ENCODE peak calls at places on chromosome X, in nine cellular contexts. K is neural crest cell, R is fibroblast of mammary gland, D is MCF 10A, P is LNCaP clone FGC, F is OCI-LY7, G is breast epithelium, T is endothelial cell, M is AG04449. C is an unnamed sample.

GRCh38 chrX:22314692-22315091 is 42.0 kb downstream of the CBLL2 start:
- DNase-seq in K (no peak), R (peak), D (peak), P (no peak), F (no peak), G (no peak), T (no peak), M (no peak), C (no peak)

GRCh38 chrX:115616943-115617563 is 56.1 kb downstream of the PLS3 start:
- DNase-seq in K (no peak), R (peak), D (peak), P (no peak), F (no peak), G (no peak), T (no peak), M (no peak), C (no peak)

GRCh38 chrX:7606253-7606652 is 236.7 kb upstream of the VCX start:
- DNase-seq in K (no peak), R (no peak), D (no peak), P (no peak), F (no peak), G (no peak), T (no peak), M (no peak), C (no peak)

GRCh38 chrX:21932277-21932996 is 8.1 kb upstream of the SMS start:
- DNase-seq in K (no peak), R (peak), D (peak), P (no peak), F (no peak), G (no peak), T (no peak), M (no peak), C (no peak)

GRCh38 chrX:54359408-54359807 is 1.6 kb upstream of the WNK3 start:
- DNase-seq in K (no peak), R (no peak), D (no peak), P (no peak), F (no peak), G (no peak), T (no peak), M (no peak), C (no peak)

GRCh38 chrX:41720125-41720780 is 3.7 kb upstream of the GPR82 start:
- DNase-seq in K (no peak), R (peak), D (no peak), P (no peak), F (peak), G (no peak), T (no peak), M (no peak), C (no peak)

GRCh38 chrX:92260102-92260501 is 480.9 kb downstream of the PCDH11X start:
- DNase-seq in K (no peak), R (no peak), D (no peak), P (no peak), F (no peak), G (no peak), T (no peak), M (no peak), C (no peak)

GRCh38 chrX:12372111-12372510 is 233.8 kb downstream of the FRMPD4 start:
- DNase-seq in K (no peak), R (peak), D (peak), P (no peak), F (no peak), G (no peak), T (no peak), M (peak), C (no peak)

GRCh38 chrX:154541896-154542722 is 4.5 kb downstream of the G6PD start:
- DNase-seq in K (no peak), R (peak), D (peak), P (no peak), F (no peak), G (peak), T (no peak), M (peak), C (no peak)

GRCh38 chrX:12228862-12229261 is 90.6 kb downstream of the FRMPD4 start:
- DNase-seq in K (no peak), R (no peak), D (no peak), P (no peak), F (no peak), G (no peak), T (no peak), M (no peak), C (no peak)

GRCh38 chrX:46572295-46572936 is 1.1 kb upstream of the CHST7 start:
- DNase-seq in K (no peak), R (no peak), D (no peak), P (no peak), F (peak), G (no peak), T (no peak), M (no peak), C (no peak)

GRCh38 chrX:38985375-38985774 is 184.1 kb downstream of the MID1IP1 start:
- DNase-seq in K (no peak), R (peak), D (peak), P (no peak), F (peak), G (no peak), T (no peak), M (no peak), C (no peak)

GRCh38 chrX:24243692-24244091 is 70.2 kb downstream of the SUPT20HL2 start:
- DNase-seq in K (no peak), R (peak), D (peak), P (no peak), F (no peak), G (no peak), T (no peak), M (no peak), C (no peak)

GRCh38 chrX:150731795-150732194 is 38.6 kb downstream of the MTMR1 start:
- DNase-seq in K (no peak), R (peak), D (peak), P (no peak), F (no peak), G (no peak), T (no peak), M (peak), C (no peak)

GRCh38 chrX:45954026-45954425 is 591.2 kb downstream of the ZNF674 start:
- DNase-seq in K (no peak), R (no peak), D (no peak), P (no peak), F (no peak), G (no peak), T (no peak), M (no peak), C (no peak)

GRCh38 chrX:14529288-14529989 is at the start of gene GLRA2:
- DNase-seq in K (peak), R (peak), D (peak), P (no peak), F (no peak), G (no peak), T (peak), M (no peak), C (peak)

GRCh38 chrX:68571292-68572256 is 72.7 kb downstream of the YIPF6 start:
- DNase-seq in K (no peak), R (peak), D (peak), P (no peak), F (no peak), G (no peak), T (no peak), M (peak), C (no peak)

GRCh38 chrX:148662014-148662413 is 161.6 kb downstream of the AFF2 start:
- DNase-seq in K (no peak), R (no peak), D (no peak), P (no peak), F (no peak), G (no peak), T (no peak), M (no peak), C (no peak)

GRCh38 chrX:148664171-148664570 is 163.8 kb downstream of the AFF2 start:
- DNase-seq in K (no peak), R (no peak), D (no peak), P (no peak), F (no peak), G (no peak), T (no peak), M (no peak), C (no peak)

GRCh38 chrX:148661035-148661434 is 160.6 kb downstream of the AFF2 start:
- DNase-seq in K (no peak), R (peak), D (peak), P (no peak), F (no peak), G (no peak), T (no peak), M (no peak), C (no peak)

GRCh38 chrX:148658115-148658725 is 157.8 kb downstream of the AFF2 start:
- DNase-seq in K (no peak), R (peak), D (no peak), P (no peak), F (peak), G (no peak), T (no peak), M (no peak), C (no peak)

GRCh38 chrX:148659481-148659880 is 159.1 kb downstream of the AFF2 start:
- DNase-seq in K (no peak), R (peak), D (peak), P (no peak), F (no peak), G (no peak), T (no peak), M (no peak), C (no peak)
- TF ChIP-seq CTCF in K (no peak), R (no peak), D (no peak), P (no peak), F (no peak), G (no peak), T (no peak), M (no peak), C (no peak)

GRCh38 chrX:108072746-108073145 is 18.6 kb downstream of the PSMD10 start:
- DNase-seq in K (no peak), R (peak), D (no peak), P (no peak), F (no peak), G (no peak), T (no peak), M (no peak), C (no peak)

GRCh38 chrX:108070891-108071290 is 20.5 kb downstream of the PSMD10 start:
- DNase-seq in K (no peak), R (peak), D (peak), P (no peak), F (no peak), G (no peak), T (no peak), M (no peak), C (no peak)

GRCh38 chrX:108068121-108068520 is 23.2 kb downstream of the PSMD10 start:
- DNase-seq in K (no peak), R (no peak), D (no peak), P (no peak), F (no peak), G (no peak), T (no peak), M (no peak), C (no peak)

DNA sequence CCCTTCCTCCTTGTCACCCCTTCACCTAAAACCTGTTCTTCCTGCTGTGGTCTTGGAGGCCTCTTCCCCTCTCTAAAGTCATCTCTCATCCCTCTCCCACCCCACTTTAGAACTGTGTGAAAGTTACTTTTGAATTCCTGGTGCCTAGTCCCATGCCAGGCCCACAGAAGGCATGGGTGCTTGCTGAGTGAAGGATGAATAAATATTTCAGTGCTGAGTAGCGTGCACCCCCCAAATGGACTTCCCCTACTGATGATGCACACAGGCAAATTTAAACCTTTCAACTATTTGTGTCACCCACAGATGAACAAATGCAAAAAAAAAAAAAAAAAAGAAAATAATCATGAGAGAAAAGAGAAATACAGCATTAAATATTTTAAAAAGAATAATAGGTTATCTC is 19.8 kb downstream of the PSMD10 start:
- DNase-seq in K (no peak), R (no peak), D (no peak), P (no peak), F (no peak), G (no peak), T (no peak), M (no peak), C (no peak)
- TF ChIP-seq CTCF in K (no peak), R (no peak), D (no peak), P (no peak), F (no peak), G (no peak), T (no peak), M (no peak), C (no peak)

DNA sequence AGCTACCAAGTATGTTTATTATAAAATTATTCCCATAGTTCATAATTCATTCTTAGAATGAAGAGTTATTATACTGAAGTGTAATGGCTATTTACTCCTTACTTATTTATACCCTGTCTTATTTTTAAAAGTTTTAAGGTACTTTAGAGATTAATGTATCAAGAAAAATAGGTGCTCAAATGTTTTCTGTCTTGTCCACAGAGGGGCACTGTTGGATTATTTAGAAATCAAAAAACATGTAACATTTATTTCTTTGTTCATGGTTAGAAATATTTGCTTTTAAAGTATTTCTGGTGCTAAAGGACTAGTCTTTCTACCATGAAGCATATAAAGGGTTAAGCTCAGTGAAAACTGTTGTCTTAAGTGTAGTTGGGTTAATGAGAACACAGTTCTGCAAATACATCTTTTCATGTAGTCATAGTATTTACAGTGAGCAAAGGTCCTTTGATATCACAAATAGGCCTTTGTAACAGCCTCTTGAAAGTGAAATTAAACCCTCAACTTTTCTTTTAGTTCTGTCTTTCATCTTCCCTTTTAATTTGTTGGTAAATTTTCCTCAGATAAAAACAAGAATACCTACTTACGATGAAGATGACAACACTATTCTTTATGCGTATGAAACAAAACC is 7.7 kb downstream of the SCML1 start:
- DNase-seq in K (no peak), R (peak), D (peak), P (no peak), F (no peak), G (no peak), T (no peak), M (no peak), C (no peak)
- TF ChIP-seq CTCF in K (peak), R (peak), D (peak), P (peak), F (peak), G (peak), T (no peak), M (no peak), C (peak)

DNA sequence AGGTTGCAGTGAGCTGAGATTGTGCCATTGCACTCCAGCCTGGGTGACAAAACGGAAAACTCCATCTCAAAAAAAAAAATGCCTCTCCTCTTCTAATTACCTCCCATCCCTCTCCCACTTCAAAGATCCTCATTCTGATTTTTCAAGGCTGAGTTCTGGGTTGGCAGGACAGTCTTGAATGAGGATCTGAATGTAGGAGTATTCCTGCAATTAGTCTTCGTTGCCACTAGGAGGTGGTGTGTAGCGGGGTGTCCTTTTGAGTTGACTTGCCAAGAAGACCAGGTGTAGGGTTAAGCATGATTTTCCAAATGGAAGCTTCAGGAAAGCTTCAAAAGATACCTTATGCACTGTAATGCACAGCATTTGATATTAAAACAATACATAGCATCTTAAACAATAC is 169.9 kb downstream of the ASMT start:
- DNase-seq in K (no peak), R (no peak), D (no peak), P (no peak), F (no peak), G (no peak), T (no peak), M (no peak), C (no peak)
- TF ChIP-seq CTCF in K (peak), R (no peak), D (no peak), P (no peak), F (peak), G (no peak), T (peak), M (no peak), C (no peak)

DNA sequence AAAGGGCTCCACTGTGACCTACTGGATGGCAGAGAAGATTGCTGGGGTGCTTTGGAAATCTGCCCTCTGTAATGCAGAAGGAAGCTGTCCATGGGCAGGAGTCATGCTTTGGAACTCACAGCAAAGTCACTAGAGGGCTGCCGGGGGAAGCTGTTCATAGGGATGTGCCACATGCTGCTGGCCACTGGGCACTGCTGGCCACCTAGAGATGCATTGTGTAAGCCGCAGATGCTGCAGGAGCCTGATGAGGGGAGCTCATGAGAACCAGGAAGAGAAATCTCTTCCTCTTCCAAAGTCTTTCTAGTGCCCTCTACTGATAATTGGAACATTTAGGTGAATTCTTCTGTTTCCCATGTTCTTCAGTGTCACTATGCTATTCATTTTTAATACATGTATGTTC is 31.2 kb upstream of the UXT start:
- DNase-seq in K (no peak), R (peak), D (peak), P (no peak), F (no peak), G (no peak), T (no peak), M (no peak), C (no peak)
- TF ChIP-seq CTCF in K (no peak), R (no peak), D (no peak), P (no peak), F (no peak), G (no peak), T (no peak), M (no peak), C (no peak)

DNA sequence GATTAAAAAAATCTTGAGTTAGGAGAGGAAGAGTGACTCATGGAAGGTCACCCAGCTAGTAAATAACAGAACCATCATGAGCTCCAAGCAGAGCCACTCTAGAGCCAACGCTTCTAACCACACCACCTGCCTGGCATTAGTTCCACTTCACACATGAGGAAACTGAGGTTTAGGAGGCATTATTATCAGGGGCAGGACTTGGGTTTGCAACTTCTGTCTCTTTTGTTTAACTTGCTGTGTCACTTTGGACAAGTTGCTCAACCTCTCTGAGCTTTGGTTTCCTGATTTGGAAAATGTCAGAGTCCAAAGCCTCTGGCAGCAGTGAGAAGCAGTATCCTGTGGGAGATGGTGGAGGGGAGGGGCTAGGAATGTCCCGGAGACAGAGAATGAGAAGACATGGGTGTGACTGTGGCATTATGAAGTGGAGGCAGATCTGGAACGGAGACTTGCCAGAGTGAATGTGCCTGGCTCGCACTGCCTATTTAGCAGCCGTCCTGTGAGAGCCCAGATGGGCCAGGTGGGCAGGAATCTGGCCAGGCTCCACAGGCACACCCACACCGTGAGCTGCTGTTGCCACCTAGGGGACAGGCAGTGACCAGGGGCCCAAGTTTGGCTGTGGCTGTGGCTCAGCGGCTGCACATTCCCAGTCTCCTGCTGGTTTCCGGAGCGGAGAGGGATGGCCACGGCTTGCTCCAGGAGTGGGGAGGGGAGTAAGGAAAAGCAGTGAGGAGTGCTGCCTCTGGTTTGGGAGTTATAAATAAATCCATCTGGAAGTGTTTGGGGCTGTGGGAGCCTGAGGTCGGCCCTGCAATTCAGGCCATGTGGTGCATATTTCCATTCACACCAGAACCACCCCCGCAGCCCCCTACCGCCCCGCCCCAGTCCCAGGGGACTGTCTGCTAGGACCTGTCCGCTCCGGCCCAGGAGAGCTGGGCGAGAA is 93.4 kb downstream of the NHSL2 start:
- DNase-seq in K (no peak), R (peak), D (no peak), P (no peak), F (no peak), G (no peak), T (peak), M (no peak), C (no peak)
- TF ChIP-seq CTCF in K (peak), R (peak), D (no peak), P (peak), F (no peak), G (no peak), T (peak), M (peak), C (peak)